ENCODE peak calls at places on chromosomes 3 and 15, in six cellular contexts. A, T, Y, E, D and F are unnamed samples.

GRCh38 chr15:50940506-50940905 is 32.0 kb downstream of the AP4E1 start:
- DNase-seq in T (no peak), D (no peak), A (peak), Y (no peak), E (no peak), F (no peak)

GRCh38 chr3:124360626-124361025 is 368.7 kb upstream of the ROPN1 start:
- DNase-seq in D (no peak), T (no peak), E (no peak), A (peak), Y (no peak), F (peak)

GRCh38 chr3:175193815-175194518 is 334.8 kb downstream of the NAALADL2 start:
- DNase-seq in Y (no peak), D (no peak), E (no peak), T (no peak), A (peak), F (no peak)

GRCh38 chr3:52879090-52879489 is 18.3 kb downstream of the STIMATE start:
- DNase-seq in T (no peak), D (no peak), Y (no peak), E (no peak), A (no peak), F (peak)

GRCh38 chr3:44420676-44421075 is 56.8 kb downstream of the ZNF445 start:
- DNase-seq in T (no peak), D (no peak), Y (no peak), A (no peak), E (no peak), F (no peak)

GRCh38 chr3:173913397-173913796 is 515.9 kb downstream of the NLGN1 start:
- DNase-seq in Y (no peak), A (peak), E (no peak), T (no peak), D (no peak), F (no peak)

GRCh38 chr3:114770874-114771273 is 376.2 kb downstream of the ZBTB20 start:
- DNase-seq in E (no peak), D (peak), A (peak), Y (no peak), T (no peak), F (no peak)

GRCh38 chr15:29857196-29857595 is 34.9 kb upstream of the TJP1 start:
- DNase-seq in E (no peak), D (no peak), Y (no peak), A (no peak), T (no peak), F (no peak)

GRCh38 chr3:37571269-37571668 is 290.4 kb upstream of the CTDSPL start:
- DNase-seq in E (no peak), D (no peak), T (no peak), Y (no peak), A (peak), F (no peak)

GRCh38 chr3:108036984-108037741 is 53.7 kb downstream of the CD47 start:
- DNase-seq in A (peak), T (no peak), E (no peak), D (peak), Y (no peak), F (no peak)

GRCh38 chr15:40470423-40471104 is at the start of gene CHST14:
- DNase-seq in Y (peak), D (no peak), E (peak), T (peak), A (peak), F (peak)

GRCh38 chr15:62059818-62060115 is 480 bp downstream of the VPS13C start:
- DNase-seq in T (peak), A (peak), Y (peak), E (peak), D (no peak), F (no peak)

GRCh38 chr3:50226888-50227389 is 9.1 kb upstream of the GNAI2 start:
- DNase-seq in E (peak), A (peak), D (no peak), T (no peak), Y (peak), F (no peak)

GRCh38 chr3:11558461-11558903 is 85.2 kb downstream of the VGLL4 start:
- DNase-seq in Y (no peak), A (no peak), T (no peak), E (no peak), D (no peak), F (no peak)

GRCh38 chr3:184506579-184506978 is 55.0 kb upstream of the EPHB3 start:
- DNase-seq in T (no peak), E (no peak), Y (no peak), D (no peak), A (no peak), F (no peak)

GRCh38 chr3:112786002-112786590 is 60.6 kb downstream of the CD200R1L start:
- DNase-seq in A (peak), D (no peak), E (no peak), T (no peak), Y (no peak), F (no peak)

GRCh38 chr3:169913270-169913780 is 2.0 kb downstream of the SAMD7 start:
- DNase-seq in E (no peak), D (no peak), T (no peak), Y (no peak), A (no peak), F (no peak)

GRCh38 chr3:97793415-97794019 is 28.3 kb upstream of the CRYBG3 start:
- DNase-seq in A (peak), D (peak), E (no peak), T (peak), Y (no peak), F (no peak)

GRCh38 chr3:191894406-191894805 is 433.4 kb downstream of the PYDC2 start:
- DNase-seq in D (no peak), E (no peak), T (peak), Y (no peak), A (no peak), F (no peak)

GRCh38 chr15:83475551-83475950 is 28.4 kb downstream of the SH3GL3 start:
- DNase-seq in E (no peak), T (no peak), Y (no peak), D (no peak), A (peak), F (no peak)

GRCh38 chr15:83694030-83694429 is 40.1 kb downstream of the ADAMTSL3 start:
- DNase-seq in D (no peak), E (no peak), A (peak), Y (no peak), T (no peak), F (peak)

GRCh38 chr15:24878153-24878552 is 76.6 kb upstream of the SNRPN start:
- DNase-seq in D (no peak), A (peak), T (no peak), Y (no peak), E (no peak), F (no peak)

GRCh38 chr3:163721596-163721995 is 1356.7 kb downstream of the SI start:
- DNase-seq in Y (no peak), E (no peak), D (no peak), T (no peak), A (no peak), F (no peak)

GRCh38 chr3:128278761-128279593 is 125.7 kb downstream of the EEFSEC start:
- DNase-seq in D (peak), A (peak), Y (no peak), T (no peak), E (no peak), F (peak)

GRCh38 chr3:115624898-115625297 is 1.6 kb downstream of the GAP43 start:
- DNase-seq in E (no peak), D (no peak), T (no peak), A (no peak), Y (no peak), F (no peak)

GRCh38 chr15:94052711-94053110 is 178.7 kb upstream of the MCTP2 start:
- DNase-seq in A (no peak), Y (no peak), D (no peak), E (no peak), T (no peak), F (no peak)

GRCh38 chr3:72872183-72872582 is 15.7 kb upstream of the GXYLT2 start:
- DNase-seq in D (no peak), T (no peak), E (no peak), Y (no peak), A (no peak), F (no peak)

GRCh38 chr15:38961886-38962285 is 397.3 kb upstream of the RASGRP1 start:
- DNase-seq in A (peak), T (no peak), E (no peak), Y (no peak), D (no peak), F (no peak)

GRCh38 chr3:161149529-161149928 is 44.4 kb upstream of the B3GALNT1 start:
- DNase-seq in A (peak), D (no peak), Y (no peak), E (no peak), T (peak), F (no peak)

GRCh38 chr3:38168151-38168987 is 3.0 kb downstream of the OXSR1 start:
- DNase-seq in E (no peak), Y (no peak), T (no peak), D (no peak), A (peak), F (no peak)

GRCh38 chr3:78204977-78205376 is 1165.1 kb downstream of the ROBO2 start:
- DNase-seq in E (no peak), D (peak), Y (no peak), T (peak), A (peak), F (peak)

GRCh38 chr3:116005404-116005803 is 382.1 kb downstream of the GAP43 start:
- DNase-seq in Y (no peak), E (no peak), D (peak), A (peak), T (no peak), F (peak)

GRCh38 chr3:86416334-86416733 is 574.6 kb downstream of the VGLL3 start:
- DNase-seq in T (no peak), Y (no peak), A (no peak), D (no peak), E (no peak), F (peak)